ENCODE peak calls at places on chromosome 10, in five cellular contexts. One of them, this sample, is unnamed. For H3K4me1, the result is how much of the 10 kb centered on the place peaks cover.

GRCh38 chr10:20088302-20088701 is 272.1 kb downstream of the PLXDC2 start:
- ATAC-seq in pancreas: no peak
- ATAC-seq in IMR-90: no peak
- ATAC-seq in CD8-positive, alpha-beta T cell: no peak
- ATAC-seq in upper lobe of left lung: no peak
- ATAC-seq in this sample: no peak

GRCh38 chr10:88073676-88074075 is 210.3 kb downstream of the PTEN start:
- ATAC-seq in pancreas: no peak
- ATAC-seq in IMR-90: no peak
- ATAC-seq in CD8-positive, alpha-beta T cell: no peak
- ATAC-seq in upper lobe of left lung: no peak
- ATAC-seq in this sample: no peak

GRCh38 chr10:110931769-110932381 is 12.5 kb downstream of the SHOC2 start:
- ATAC-seq in pancreas: peak
- ATAC-seq in IMR-90: no peak
- ATAC-seq in CD8-positive, alpha-beta T cell: no peak
- ATAC-seq in upper lobe of left lung: no peak
- ATAC-seq in this sample: no peak

GRCh38 chr10:6458814-6459213 is 121.3 kb downstream of the PRKCQ start:
- ATAC-seq in pancreas: no peak
- ATAC-seq in IMR-90: no peak
- ATAC-seq in CD8-positive, alpha-beta T cell: no peak
- ATAC-seq in upper lobe of left lung: no peak
- ATAC-seq in this sample: no peak

GRCh38 chr10:28939352-28940157 is 262.2 kb downstream of the BAMBI start:
- ATAC-seq in pancreas: peak
- ATAC-seq in IMR-90: peak
- ATAC-seq in CD8-positive, alpha-beta T cell: no peak
- ATAC-seq in upper lobe of left lung: peak
- ATAC-seq in this sample: peak

GRCh38 chr10:126387931-126388911 is at the start of gene ADAM12:
- ATAC-seq in pancreas: peak
- ATAC-seq in IMR-90: peak
- ATAC-seq in CD8-positive, alpha-beta T cell: no peak
- ATAC-seq in upper lobe of left lung: peak
- ATAC-seq in this sample: peak

GRCh38 chr10:99280472-99280871 is 44.8 kb upstream of the HPSE2 start:
- ATAC-seq in pancreas: peak
- ATAC-seq in IMR-90: no peak
- ATAC-seq in CD8-positive, alpha-beta T cell: no peak
- ATAC-seq in upper lobe of left lung: no peak
- ATAC-seq in this sample: no peak

GRCh38 chr10:44911951-44912350 is 814 bp downstream of the TMEM72 start:
- ATAC-seq in pancreas: no peak
- ATAC-seq in IMR-90: no peak
- ATAC-seq in CD8-positive, alpha-beta T cell: no peak
- ATAC-seq in upper lobe of left lung: no peak
- ATAC-seq in this sample: no peak

GRCh38 chr10:114489521-114490310 is 85.4 kb upstream of the AFAP1L2 start:
- ATAC-seq in pancreas: peak
- ATAC-seq in IMR-90: no peak
- ATAC-seq in CD8-positive, alpha-beta T cell: no peak
- ATAC-seq in upper lobe of left lung: no peak
- ATAC-seq in this sample: no peak

GRCh38 chr10:60031664-60032063 is 125.3 kb upstream of the CCDC6 start:
- ATAC-seq in pancreas: peak
- ATAC-seq in IMR-90: no peak
- ATAC-seq in CD8-positive, alpha-beta T cell: no peak
- ATAC-seq in upper lobe of left lung: peak
- ATAC-seq in this sample: peak

GRCh38 chr10:31004611-31005193 is 27.0 kb downstream of the ZNF438 start:
- ATAC-seq in pancreas: no peak
- ATAC-seq in IMR-90: peak
- ATAC-seq in CD8-positive, alpha-beta T cell: no peak
- ATAC-seq in upper lobe of left lung: peak
- ATAC-seq in this sample: no peak

GRCh38 chr10:8037199-8037801 is 17.2 kb upstream of the GATA3 start:
- ATAC-seq in pancreas: no peak
- ATAC-seq in IMR-90: no peak
- ATAC-seq in CD8-positive, alpha-beta T cell: no peak
- ATAC-seq in upper lobe of left lung: no peak
- ATAC-seq in this sample: no peak

GRCh38 chr10:5402798-5403197 is 1.8 kb downstream of the TUBAL3 start:
- ATAC-seq in pancreas: no peak
- ATAC-seq in IMR-90: no peak
- ATAC-seq in CD8-positive, alpha-beta T cell: no peak
- ATAC-seq in upper lobe of left lung: no peak
- ATAC-seq in this sample: no peak

GRCh38 chr10:9762966-9763656 is 1254.6 kb upstream of the CELF2 start:
- ATAC-seq in pancreas: no peak
- ATAC-seq in IMR-90: peak
- ATAC-seq in CD8-positive, alpha-beta T cell: no peak
- ATAC-seq in upper lobe of left lung: peak
- ATAC-seq in this sample: no peak

GRCh38 chr10:110898391-110898790 is 20.6 kb downstream of the BBIP1 start:
- ATAC-seq in pancreas: no peak
- ATAC-seq in IMR-90: no peak
- ATAC-seq in CD8-positive, alpha-beta T cell: no peak
- ATAC-seq in upper lobe of left lung: no peak
- ATAC-seq in this sample: no peak

GRCh38 chr10:130895172-130895571 is 416.3 kb downstream of the TCERG1L start:
- ATAC-seq in pancreas: no peak
- ATAC-seq in IMR-90: no peak
- ATAC-seq in CD8-positive, alpha-beta T cell: no peak
- ATAC-seq in upper lobe of left lung: no peak
- ATAC-seq in this sample: no peak

GRCh38 chr10:52805414-52806285 is 33.1 kb upstream of the MBL2 start:
- ATAC-seq in pancreas: no peak
- ATAC-seq in IMR-90: no peak
- ATAC-seq in CD8-positive, alpha-beta T cell: no peak
- ATAC-seq in upper lobe of left lung: no peak
- ATAC-seq in this sample: no peak

GRCh38 chr10:440127-440526 is 249.3 kb downstream of the DIP2C start:
- ATAC-seq in pancreas: no peak
- ATAC-seq in IMR-90: no peak
- ATAC-seq in CD8-positive, alpha-beta T cell: no peak
- ATAC-seq in upper lobe of left lung: no peak
- ATAC-seq in this sample: no peak

GRCh38 chr10:11036424-11037011 is 18.8 kb downstream of the CELF2 start:
- ATAC-seq in pancreas: peak
- ATAC-seq in IMR-90: peak
- ATAC-seq in CD8-positive, alpha-beta T cell: no peak
- ATAC-seq in upper lobe of left lung: peak
- ATAC-seq in this sample: no peak

DNA sequence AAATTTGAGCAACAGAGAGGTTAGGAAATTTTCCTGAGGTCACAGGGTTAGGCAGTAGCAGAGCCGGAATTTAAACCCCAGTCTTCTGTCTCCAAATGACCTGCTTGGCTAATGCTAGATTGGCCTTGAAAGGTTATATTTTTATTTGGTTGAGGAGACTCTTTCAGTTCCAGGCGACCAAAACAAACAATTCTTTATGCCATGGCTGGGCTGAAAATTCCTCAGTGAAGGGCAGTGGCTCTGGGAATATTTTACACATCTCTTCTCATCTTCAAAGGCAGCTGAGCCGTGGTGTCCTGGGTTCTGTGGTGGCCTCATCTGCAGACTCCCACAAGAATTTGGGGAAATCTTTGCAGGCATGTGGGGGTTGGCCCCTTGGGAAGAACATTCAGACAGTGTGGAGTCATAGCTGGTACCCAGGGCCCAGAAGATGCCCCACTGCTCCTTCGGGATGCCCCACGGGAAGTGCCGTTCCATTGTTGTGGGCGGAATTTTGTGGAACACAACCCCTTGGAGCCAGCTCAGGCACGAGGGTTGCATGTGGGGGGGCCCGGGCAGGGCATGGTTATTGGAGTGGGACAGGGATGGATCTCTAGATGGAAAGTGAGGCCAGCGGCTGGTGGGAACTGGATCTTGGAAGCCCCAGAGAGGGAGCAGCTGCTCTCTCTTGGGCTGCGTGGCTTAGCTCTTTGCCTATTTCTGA is 33.2 kb downstream of the RPS24 start:
- ATAC-seq in pancreas: no peak
- ATAC-seq in IMR-90: no peak
- ATAC-seq in CD8-positive, alpha-beta T cell: no peak
- ATAC-seq in upper lobe of left lung: no peak
- ATAC-seq in this sample: no peak
- H3K4me1 ChIP-seq in pancreas: under half
- H3K4me1 ChIP-seq in IMR-90: under half
- H3K4me1 ChIP-seq in CD8-positive, alpha-beta T cell: under half
- H3K4me1 ChIP-seq in upper lobe of left lung: under half
- H3K4me1 ChIP-seq in this sample: under half

GRCh38 chr10:116596062-116596461 is 5.3 kb downstream of the PNLIPRP1 start:
- ATAC-seq in pancreas: no peak
- ATAC-seq in IMR-90: no peak
- ATAC-seq in CD8-positive, alpha-beta T cell: no peak
- ATAC-seq in upper lobe of left lung: no peak
- ATAC-seq in this sample: no peak
- H3K4me1 ChIP-seq in pancreas: under half
- H3K4me1 ChIP-seq in IMR-90: under half
- H3K4me1 ChIP-seq in CD8-positive, alpha-beta T cell: under half
- H3K4me1 ChIP-seq in upper lobe of left lung: under half
- H3K4me1 ChIP-seq in this sample: under half

GRCh38 chr10:34811968-34812514 is 3.1 kb downstream of the PARD3 start:
- ATAC-seq in pancreas: no peak
- ATAC-seq in IMR-90: no peak
- ATAC-seq in CD8-positive, alpha-beta T cell: no peak
- ATAC-seq in upper lobe of left lung: no peak
- ATAC-seq in this sample: no peak

GRCh38 chr10:34812771-34813170 is 2.3 kb downstream of the PARD3 start:
- ATAC-seq in pancreas: no peak
- ATAC-seq in IMR-90: no peak
- ATAC-seq in CD8-positive, alpha-beta T cell: no peak
- ATAC-seq in upper lobe of left lung: no peak
- ATAC-seq in this sample: no peak

GRCh38 chr10:34814228-34815173 is 595 bp downstream of the PARD3 start:
- ATAC-seq in pancreas: peak
- ATAC-seq in IMR-90: peak
- ATAC-seq in CD8-positive, alpha-beta T cell: no peak
- ATAC-seq in upper lobe of left lung: peak
- ATAC-seq in this sample: peak

GRCh38 chr10:34815174-34816066 is at the start of gene PARD3:
- ATAC-seq in pancreas: peak
- ATAC-seq in IMR-90: peak
- ATAC-seq in CD8-positive, alpha-beta T cell: no peak
- ATAC-seq in upper lobe of left lung: peak
- ATAC-seq in this sample: peak

DNA sequence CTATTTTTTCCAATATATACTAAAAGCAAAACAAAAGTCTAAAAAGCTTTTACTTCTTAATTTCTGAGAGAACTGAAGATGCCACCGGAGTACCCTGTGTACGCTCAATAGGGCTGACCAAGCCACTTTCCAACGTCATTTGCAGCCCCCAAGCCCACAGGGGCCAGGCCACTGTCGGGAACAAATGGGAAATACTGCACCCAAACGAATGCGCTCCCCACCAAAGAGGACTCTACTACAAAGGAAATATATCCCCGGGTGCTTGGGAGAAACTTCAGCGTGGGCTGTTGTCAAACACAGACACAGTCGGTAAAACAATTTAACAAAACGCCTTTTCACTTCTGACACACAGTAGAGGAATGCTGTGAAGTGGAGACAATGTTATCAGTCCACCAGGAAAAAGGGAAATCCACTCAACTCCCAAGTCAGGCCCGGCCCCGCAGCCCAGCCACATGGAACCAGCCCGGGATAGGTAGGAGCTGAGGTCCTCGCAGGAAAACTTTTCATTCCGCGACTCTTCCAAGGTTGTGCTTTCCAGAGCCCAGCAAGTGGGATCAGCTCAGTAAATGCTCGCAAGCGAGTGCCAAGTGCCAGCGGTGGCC is 1.4 kb downstream of the PARD3 start:
- ATAC-seq in pancreas: peak
- ATAC-seq in IMR-90: peak
- ATAC-seq in CD8-positive, alpha-beta T cell: no peak
- ATAC-seq in upper lobe of left lung: peak
- ATAC-seq in this sample: no peak
- H3K4me1 ChIP-seq in pancreas: under half
- H3K4me1 ChIP-seq in IMR-90: under half
- H3K4me1 ChIP-seq in CD8-positive, alpha-beta T cell: under half
- H3K4me1 ChIP-seq in upper lobe of left lung: under half
- H3K4me1 ChIP-seq in this sample: under half

GRCh38 chr10:102326031-102326430 is 69.5 kb upstream of the NFKB2 start:
- ATAC-seq in pancreas: no peak
- ATAC-seq in IMR-90: peak
- ATAC-seq in CD8-positive, alpha-beta T cell: no peak
- ATAC-seq in upper lobe of left lung: no peak
- ATAC-seq in this sample: no peak

GRCh38 chr10:102327002-102327401 is 68.5 kb upstream of the NFKB2 start:
- ATAC-seq in pancreas: no peak
- ATAC-seq in IMR-90: no peak
- ATAC-seq in CD8-positive, alpha-beta T cell: no peak
- ATAC-seq in upper lobe of left lung: no peak
- ATAC-seq in this sample: no peak

GRCh38 chr10:102324061-102324460 is 71.4 kb upstream of the NFKB2 start:
- ATAC-seq in pancreas: no peak
- ATAC-seq in IMR-90: peak
- ATAC-seq in CD8-positive, alpha-beta T cell: no peak
- ATAC-seq in upper lobe of left lung: no peak
- ATAC-seq in this sample: no peak

GRCh38 chr10:102327641-102328040 is 67.9 kb upstream of the NFKB2 start:
- ATAC-seq in pancreas: peak
- ATAC-seq in IMR-90: no peak
- ATAC-seq in CD8-positive, alpha-beta T cell: no peak
- ATAC-seq in upper lobe of left lung: no peak
- ATAC-seq in this sample: no peak

GRCh38 chr10:102322914-102323313 is 72.6 kb upstream of the NFKB2 start:
- ATAC-seq in pancreas: no peak
- ATAC-seq in IMR-90: no peak
- ATAC-seq in CD8-positive, alpha-beta T cell: peak
- ATAC-seq in upper lobe of left lung: no peak
- ATAC-seq in this sample: no peak
- H3K4me1 ChIP-seq in pancreas: under half
- H3K4me1 ChIP-seq in IMR-90: under half
- H3K4me1 ChIP-seq in CD8-positive, alpha-beta T cell: under half
- H3K4me1 ChIP-seq in upper lobe of left lung: under half
- H3K4me1 ChIP-seq in this sample: under half

GRCh38 chr10:103645141-103646054 is 151.9 kb downstream of the NEURL1 start:
- ATAC-seq in pancreas: peak
- ATAC-seq in IMR-90: peak
- ATAC-seq in CD8-positive, alpha-beta T cell: no peak
- ATAC-seq in upper lobe of left lung: peak
- ATAC-seq in this sample: peak
- H3K4me1 ChIP-seq in pancreas: under half
- H3K4me1 ChIP-seq in IMR-90: under half
- H3K4me1 ChIP-seq in CD8-positive, alpha-beta T cell: under half
- H3K4me1 ChIP-seq in upper lobe of left lung: under half
- H3K4me1 ChIP-seq in this sample: under half

This sample was measured in gastroesophageal sphincter.